ENCODE peak calls at places on chromosomes 16 and 17, in nine cellular contexts. One of them, this sample, is unnamed.

GRCh38 chr17:12900474-12900873 is 111.2 kb downstream of the ARHGAP44 start:
- DNase-seq in neural progenitor cell: no peak
- DNase-seq in kidney epithelial cell: no peak
- DNase-seq in stimulated activated CD8-positive, alpha-beta memory T cell treated with anti-CD3 and anti-CD28 coated beads, Interleukin-15, amount 100 ng/mL, for 48 hours: no peak
- DNase-seq in NCI-H460: no peak
- DNase-seq in fibroblast of lung: no peak
- DNase-seq in HTR-8/SVneo: no peak
- DNase-seq in astrocyte of the cerebellum: no peak
- DNase-seq in GM23338: no peak
- DNase-seq in this sample: no peak

GRCh38 chr16:75062135-75062943 is 54.2 kb downstream of the LDHD start:
- DNase-seq in neural progenitor cell: no peak
- DNase-seq in kidney epithelial cell: no peak
- DNase-seq in stimulated activated CD8-positive, alpha-beta memory T cell treated with anti-CD3 and anti-CD28 coated beads, Interleukin-15, amount 100 ng/mL, for 48 hours: no peak
- DNase-seq in NCI-H460: no peak
- DNase-seq in fibroblast of lung: peak; percentile 56
- DNase-seq in HTR-8/SVneo: no peak
- DNase-seq in astrocyte of the cerebellum: no peak
- DNase-seq in GM23338: no peak
- DNase-seq in this sample: no peak

GRCh38 chr17:47239663-47240374 is 13.8 kb upstream of the ITGB3 start:
- DNase-seq in neural progenitor cell: no peak
- DNase-seq in kidney epithelial cell: peak; percentile 100
- DNase-seq in stimulated activated CD8-positive, alpha-beta memory T cell treated with anti-CD3 and anti-CD28 coated beads, Interleukin-15, amount 100 ng/mL, for 48 hours: no peak
- DNase-seq in NCI-H460: peak; percentile 22
- DNase-seq in fibroblast of lung: peak; percentile 97
- DNase-seq in HTR-8/SVneo: peak; percentile 99
- DNase-seq in astrocyte of the cerebellum: no peak
- DNase-seq in GM23338: no peak
- DNase-seq in this sample: peak; percentile 100

GRCh38 chr17:49388290-49388640 is 26.2 kb upstream of the ZNF652 start:
- DNase-seq in neural progenitor cell: no peak
- DNase-seq in kidney epithelial cell: no peak
- DNase-seq in stimulated activated CD8-positive, alpha-beta memory T cell treated with anti-CD3 and anti-CD28 coated beads, Interleukin-15, amount 100 ng/mL, for 48 hours: no peak
- DNase-seq in NCI-H460: no peak
- DNase-seq in fibroblast of lung: no peak
- DNase-seq in HTR-8/SVneo: no peak
- DNase-seq in astrocyte of the cerebellum: no peak
- DNase-seq in GM23338: no peak
- DNase-seq in this sample: no peak

GRCh38 chr17:65182233-65182632 is 45.1 kb downstream of the RGS9 start:
- DNase-seq in neural progenitor cell: no peak
- DNase-seq in kidney epithelial cell: no peak
- DNase-seq in stimulated activated CD8-positive, alpha-beta memory T cell treated with anti-CD3 and anti-CD28 coated beads, Interleukin-15, amount 100 ng/mL, for 48 hours: no peak
- DNase-seq in NCI-H460: no peak
- DNase-seq in fibroblast of lung: no peak
- DNase-seq in HTR-8/SVneo: no peak
- DNase-seq in astrocyte of the cerebellum: no peak
- DNase-seq in GM23338: no peak
- DNase-seq in this sample: no peak

GRCh38 chr16:27851586-27851985 is 211.9 kb downstream of the GSG1L start:
- DNase-seq in neural progenitor cell: no peak
- DNase-seq in kidney epithelial cell: no peak
- DNase-seq in stimulated activated CD8-positive, alpha-beta memory T cell treated with anti-CD3 and anti-CD28 coated beads, Interleukin-15, amount 100 ng/mL, for 48 hours: no peak
- DNase-seq in NCI-H460: no peak
- DNase-seq in fibroblast of lung: no peak
- DNase-seq in HTR-8/SVneo: no peak
- DNase-seq in astrocyte of the cerebellum: no peak
- DNase-seq in GM23338: no peak
- DNase-seq in this sample: no peak

GRCh38 chr17:4557626-4558310 is 2.6 kb upstream of the MYBBP1A start:
- DNase-seq in neural progenitor cell: no peak
- DNase-seq in kidney epithelial cell: no peak
- DNase-seq in stimulated activated CD8-positive, alpha-beta memory T cell treated with anti-CD3 and anti-CD28 coated beads, Interleukin-15, amount 100 ng/mL, for 48 hours: no peak
- DNase-seq in NCI-H460: no peak
- DNase-seq in fibroblast of lung: no peak
- DNase-seq in HTR-8/SVneo: no peak
- DNase-seq in astrocyte of the cerebellum: no peak
- DNase-seq in GM23338: no peak
- DNase-seq in this sample: no peak

GRCh38 chr16:16151315-16151714 is 72.0 kb downstream of the ABCC6 start:
- DNase-seq in neural progenitor cell: no peak
- DNase-seq in kidney epithelial cell: no peak
- DNase-seq in stimulated activated CD8-positive, alpha-beta memory T cell treated with anti-CD3 and anti-CD28 coated beads, Interleukin-15, amount 100 ng/mL, for 48 hours: no peak
- DNase-seq in NCI-H460: no peak
- DNase-seq in fibroblast of lung: peak; percentile 35
- DNase-seq in HTR-8/SVneo: no peak
- DNase-seq in astrocyte of the cerebellum: no peak
- DNase-seq in GM23338: no peak
- DNase-seq in this sample: peak; percentile 8

GRCh38 chr17:77451894-77452852 is 311.4 kb downstream of the SEC14L1 start:
- DNase-seq in neural progenitor cell: peak; percentile 86
- DNase-seq in kidney epithelial cell: no peak
- DNase-seq in stimulated activated CD8-positive, alpha-beta memory T cell treated with anti-CD3 and anti-CD28 coated beads, Interleukin-15, amount 100 ng/mL, for 48 hours: no peak
- DNase-seq in NCI-H460: no peak
- DNase-seq in fibroblast of lung: peak; percentile 81
- DNase-seq in HTR-8/SVneo: no peak
- DNase-seq in astrocyte of the cerebellum: no peak
- DNase-seq in GM23338: peak; percentile 86
- DNase-seq in this sample: no peak

This sample was measured in PC-3.